ENCODE peak calls at places on chromosome 10, in five cellular contexts. C is glutamatergic neuron, I is Calu3, H is H1, M is MCF 10A. V is an unnamed sample.

GRCh38 chr10:131571845-131572244 is 260.3 kb upstream of the TCERG1L start:
- DNase-seq in C (no peak), H (no peak), M (no peak), I (no peak), V (no peak)

GRCh38 chr10:43731486-43731885 is 82.8 kb upstream of the ZNF32 start:
- DNase-seq in H (no peak), I (no peak), C (no peak), M (no peak), V (no peak)

GRCh38 chr10:31317652-31318381 is 1.2 kb upstream of the ZEB1 start:
- DNase-seq in C (peak; percentile 30), I (peak; percentile 70), M (no peak), H (no peak), V (no peak)

GRCh38 chr10:571643-572042 is 117.8 kb downstream of the DIP2C start:
- DNase-seq in M (no peak), C (no peak), H (no peak), I (no peak), V (no peak)

GRCh38 chr10:122051609-122052385 is 62.8 kb downstream of the TACC2 start:
- DNase-seq in M (peak; percentile 89), C (peak; percentile 47), I (peak; percentile 60), H (no peak), V (no peak)

GRCh38 chr10:52762088-52762487 is 10.5 kb downstream of the MBL2 start:
- DNase-seq in I (no peak), M (no peak), H (no peak), C (no peak), V (no peak)

GRCh38 chr10:65341323-65341922 is 1584.4 kb upstream of the LRRTM3 start:
- DNase-seq in M (peak; percentile 38), I (peak; percentile 12), C (no peak), H (no peak), V (no peak)

GRCh38 chr10:2049560-2049959 is 312.2 kb upstream of the ADARB2 start:
- DNase-seq in I (no peak), C (no peak), M (no peak), H (no peak), V (no peak)

GRCh38 chr10:129345763-129346162 is 121.3 kb upstream of the MGMT start:
- DNase-seq in C (no peak), H (no peak), I (no peak), M (no peak), V (no peak)

GRCh38 chr10:33290286-33291052 is 44.0 kb downstream of the NRP1 start:
- DNase-seq in M (no peak), I (peak; percentile 17), H (no peak), C (no peak), V (no peak)

GRCh38 chr10:87930929-87931835 is 67.8 kb downstream of the PTEN start:
- DNase-seq in M (no peak), I (no peak), C (no peak), H (no peak), V (no peak)

GRCh38 chr10:105586451-105587098 is 945.5 kb downstream of the SORCS3 start:
- DNase-seq in C (no peak), M (peak; percentile 43), H (no peak), I (no peak), V (no peak)

GRCh38 chr10:69496352-69497234 is 45.3 kb downstream of the TSPAN15 start:
- DNase-seq in M (no peak), H (no peak), I (no peak), C (no peak), V (no peak)

GRCh38 chr10:24483701-24484100 is 240.0 kb downstream of the ARHGAP21 start:
- DNase-seq in H (peak; percentile 54), I (peak; percentile 88), M (peak; percentile 98), C (no peak), V (no peak)

GRCh38 chr10:48907730-48908129 is 31.9 kb downstream of the LRRC18 start:
- DNase-seq in H (no peak), I (no peak), C (no peak), M (no peak), V (no peak)

GRCh38 chr10:22713853-22714523 is 390 bp downstream of the PIP4K2A start:
- DNase-seq in I (peak; percentile 9), H (no peak), C (peak; percentile 50), M (no peak), V (no peak)

GRCh38 chr10:76319666-76320065 is 888.2 kb downstream of the LRMDA start:
- DNase-seq in C (no peak), M (no peak), H (no peak), I (no peak), V (no peak)

GRCh38 chr10:86945361-86946214 is 11.8 kb downstream of the MMRN2 start:
- DNase-seq in M (peak; percentile 78), I (peak; percentile 28), H (peak; percentile 53), C (peak; percentile 69), V (no peak)

GRCh38 chr10:43649149-43649523 is 455 bp upstream of the ZNF32 start:
- DNase-seq in H (no peak), C (no peak), M (no peak), I (no peak), V (no peak)

GRCh38 chr10:67853512-67853911 is 15.5 kb upstream of the DNAJC12 start:
- DNase-seq in I (no peak), C (no peak), H (no peak), M (no peak), V (no peak)

GRCh38 chr10:112953075-112953501 is 3.0 kb downstream of the TCF7L2 start:
- DNase-seq in H (no peak), I (peak; percentile 21), C (peak; percentile 50), M (peak; percentile 48), V (no peak)

GRCh38 chr10:7264313-7264741 is 146.5 kb downstream of the SFMBT2 start:
- DNase-seq in M (peak; percentile 58), C (no peak), H (no peak), I (peak; percentile 31), V (no peak)

GRCh38 chr10:51544933-51545332 is 154.5 kb downstream of the CSTF2T start:
- DNase-seq in M (no peak), I (no peak), H (no peak), C (no peak), V (no peak)

GRCh38 chr10:69241575-69241974 is 21.4 kb downstream of the HKDC1 start:
- DNase-seq in H (no peak), C (no peak), M (peak; percentile 46), I (no peak), V (no peak)

GRCh38 chr10:33216661-33217427 is 117.6 kb downstream of the NRP1 start:
- DNase-seq in I (no peak), H (no peak), M (peak; percentile 82), C (no peak), V (no peak)

GRCh38 chr10:131723601-131724530 is 176.9 kb upstream of the PPP2R2D start:
- DNase-seq in H (no peak), C (no peak), I (no peak), M (no peak), V (no peak)

GRCh38 chr10:50025627-50026026 is 37.4 kb downstream of the AGAP6 start:
- DNase-seq in C (no peak), H (no peak), I (no peak), M (no peak), V (no peak)

GRCh38 chr10:82811621-82812020 is 936.6 kb downstream of the NRG3 start:
- DNase-seq in I (peak; percentile 36), M (peak; percentile 48), C (peak; percentile 64), H (peak; percentile 7), V (no peak)

GRCh38 chr10:77045046-77045445 is 592.6 kb downstream of the KCNMA1 start:
- DNase-seq in I (no peak), H (no peak), M (no peak), C (no peak), V (no peak)

GRCh38 chr10:122307669-122308486 is 36.8 kb downstream of the BTBD16 start:
- DNase-seq in C (no peak), H (no peak), I (peak; percentile 37), M (peak; percentile 98), V (no peak)

DNA sequence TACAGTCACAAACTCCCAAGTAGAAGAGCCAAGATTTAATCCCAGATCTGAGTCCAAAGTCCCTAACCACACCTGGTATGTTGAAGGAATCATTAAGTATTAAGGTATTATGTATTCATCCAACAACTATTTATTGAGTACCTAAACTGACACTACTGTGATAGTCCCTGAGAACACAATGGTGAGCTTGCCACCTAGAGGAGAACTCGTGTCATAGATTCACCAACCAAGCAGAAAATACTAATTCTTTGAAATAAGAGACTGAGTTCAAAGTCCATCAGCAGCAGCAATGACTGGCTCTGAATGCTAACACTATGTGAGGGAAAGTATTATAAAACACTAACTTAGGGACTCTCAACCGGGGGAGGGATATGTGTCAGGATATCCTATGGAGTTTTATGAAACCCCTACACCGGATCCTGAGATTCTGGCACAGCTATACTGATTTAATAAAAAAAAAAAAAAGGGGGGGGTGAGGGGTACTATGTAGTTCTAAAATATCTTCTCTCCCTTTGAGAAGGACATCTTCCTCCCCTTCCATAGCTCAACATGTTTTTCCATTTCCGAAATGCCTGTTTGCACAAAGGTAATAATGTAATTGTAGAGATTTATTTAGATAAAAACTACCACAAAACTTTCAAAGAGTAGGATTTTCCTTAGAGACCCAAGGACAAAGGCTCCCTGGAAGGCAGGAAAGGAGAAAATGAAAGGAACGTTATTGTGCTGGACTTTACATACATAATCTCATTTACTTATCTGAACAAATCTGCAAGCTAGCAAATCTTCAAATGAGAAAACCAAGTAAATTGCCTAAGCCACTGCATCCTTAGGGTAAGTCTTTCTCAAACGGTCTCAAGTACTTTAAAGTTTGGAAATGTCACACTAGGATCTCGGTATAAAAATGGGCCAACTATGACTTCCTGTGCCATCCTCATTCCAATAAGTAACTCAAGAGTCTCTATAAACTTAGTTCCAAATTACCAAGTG is 1.5 kb downstream of the NCOA4 start:
- DNase-seq in C (no peak), M (peak; percentile 77), I (peak; percentile 58), H (no peak), V (no peak)
- TF ChIP-seq CTCF in C (peak; percentile 70), M (peak; percentile 51), I (no peak), H (peak; percentile 56), V (peak; percentile 62)

GRCh38 chr10:18145652-18146051 is 5.4 kb downstream of the CACNB2 start:
- DNase-seq in M (peak; percentile 58), C (no peak), I (no peak), H (no peak), V (no peak)
- TF ChIP-seq CTCF in M (no peak), C (no peak), I (no peak), H (no peak), V (no peak)

DNA sequence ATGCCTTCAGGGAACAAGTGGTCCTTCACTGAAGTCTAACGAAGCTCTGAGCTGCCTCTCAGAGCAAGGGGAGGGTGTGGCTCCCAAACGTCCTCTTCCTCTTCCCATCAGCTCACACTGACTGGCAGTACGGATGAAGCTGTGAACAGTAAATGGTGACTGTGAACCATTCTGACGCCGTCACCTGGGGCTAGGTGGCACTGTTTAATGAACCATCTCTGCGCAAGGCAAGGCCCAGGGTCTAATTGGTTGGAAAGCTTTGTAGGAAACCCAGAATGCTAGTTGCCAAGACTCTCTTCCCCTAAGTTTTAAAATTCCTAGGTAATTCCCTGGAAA is 156.1 kb upstream of the LYZL1 start:
- DNase-seq in I (no peak), C (no peak), M (no peak), H (no peak), V (no peak)
- TF ChIP-seq CTCF in I (no peak), C (no peak), M (no peak), H (no peak), V (no peak)

DNA sequence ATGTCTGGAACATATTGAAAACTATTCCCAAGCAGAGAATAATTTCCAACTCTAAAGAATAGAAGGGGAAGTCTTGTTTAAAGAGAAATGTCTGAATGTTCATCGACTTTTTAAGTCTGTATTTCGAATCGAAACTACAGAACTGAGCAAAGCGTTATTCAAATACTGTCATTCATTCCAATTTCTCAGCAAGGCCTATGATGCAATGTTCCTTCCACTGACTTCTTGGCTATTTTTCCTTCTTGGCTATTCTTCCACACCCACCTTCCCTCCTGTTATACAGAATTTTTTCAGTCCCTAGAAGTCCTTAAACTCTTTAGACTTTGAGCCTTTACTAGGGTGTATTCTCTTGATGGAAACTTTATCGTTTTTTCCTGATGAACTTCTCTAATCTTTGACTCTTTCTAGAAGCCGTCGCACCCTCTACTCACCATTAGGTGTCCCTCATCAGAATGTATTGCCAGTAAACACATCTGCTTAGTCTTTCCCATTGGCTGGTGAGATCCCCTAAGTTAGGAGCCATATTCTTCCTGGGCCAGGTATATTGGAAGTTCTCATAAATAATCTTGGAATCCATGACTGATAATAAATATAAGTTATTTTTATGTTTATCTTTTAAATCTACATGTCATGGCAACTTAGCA is 235.7 kb upstream of the CCDC6 start:
- DNase-seq in I (no peak), C (no peak), H (no peak), M (no peak), V (no peak)
- TF ChIP-seq CTCF in I (no peak), C (no peak), H (peak; percentile 25), M (no peak), V (no peak)

V was measured in esophagus squamous epithelium.